ENCODE peak calls at places on chromosomes 12 and 14, in four cellular contexts. X is esophagus squamous epithelium, K is ovary, O is HFF-Myc. J is an unnamed sample.

GRCh38 chr12:11794751-11795150 is 145.3 kb downstream of the ETV6 start:
- DNase-seq in O (no peak), K (no peak), X (no peak), J (no peak)

GRCh38 chr12:52208424-52209165 is 16.8 kb upstream of the KRT80 start:
- DNase-seq in X (no peak), O (no peak), K (no peak), J (no peak)

GRCh38 chr12:131074221-131075083 is 120.7 kb downstream of the ADGRD1 start:
- DNase-seq in O (no peak), X (no peak), K (no peak), J (no peak)

GRCh38 chr12:56839489-56840442 is 76.6 kb downstream of the HSD17B6 start:
- DNase-seq in K (no peak), O (peak; percentile 24), X (no peak), J (no peak)

GRCh38 chr14:39841088-39841487 is 408.9 kb upstream of the FBXO33 start:
- DNase-seq in X (no peak), K (no peak), O (no peak), J (no peak)

GRCh38 chr12:87866602-87867292 is 162.5 kb downstream of the C12orf50 start:
- DNase-seq in K (no peak), O (peak; percentile 27), X (no peak), J (no peak)

GRCh38 chr14:76968621-76969063 is 59.9 kb downstream of the IRF2BPL start:
- DNase-seq in X (no peak), O (no peak), K (no peak), J (no peak)

GRCh38 chr14:76759589-76759988 is 1.7 kb upstream of the VASH1 start:
- DNase-seq in K (no peak), X (no peak), O (no peak), J (no peak)

GRCh38 chr14:59358105-59358504 is 107.1 kb downstream of the GPR135 start:
- DNase-seq in X (no peak), O (peak; percentile 91), K (no peak), J (no peak)

GRCh38 chr12:120468846-120469449 is 600 bp downstream of the SRSF9 start:
- DNase-seq in X (no peak), K (peak; percentile 62), O (no peak), J (no peak)

GRCh38 chr12:5166976-5167375 is 123.3 kb downstream of the KCNA5 start:
- DNase-seq in K (no peak), O (peak; percentile 99), X (no peak), J (no peak)

GRCh38 chr12:67989184-67989965 is at the start of gene IFNG-AS1:
- DNase-seq in X (no peak), O (no peak), K (no peak), J (no peak)

GRCh38 chr12:1949771-1950470 is 31.5 kb upstream of the CACNA2D4 start:
- DNase-seq in X (no peak), O (no peak), K (no peak), J (no peak)

GRCh38 chr14:99870617-99871016 is 77.4 kb downstream of the EML1 start:
- DNase-seq in O (no peak), K (no peak), X (no peak), J (no peak)

GRCh38 chr12:30622509-30622908 is 73.2 kb downstream of the IPO8 start:
- DNase-seq in K (no peak), O (no peak), X (no peak), J (no peak)

GRCh38 chr12:47748507-47748828 is 10.2 kb downstream of the RAPGEF3 start:
- DNase-seq in K (no peak), X (no peak), O (no peak), J (no peak)

GRCh38 chr12:20404576-20405346 is 36.4 kb downstream of the PDE3A start:
- DNase-seq in K (no peak), X (no peak), O (peak; percentile 6), J (no peak)

GRCh38 chr12:28936221-28936620 is 212.9 kb upstream of the FAR2 start:
- DNase-seq in X (no peak), K (no peak), O (no peak), J (no peak)

GRCh38 chr14:76786556-76786955 is 25.3 kb downstream of the VASH1 start:
- DNase-seq in X (no peak), O (no peak), K (no peak), J (no peak)

GRCh38 chr12:17992002-17992656 is 97.9 kb downstream of the RERGL start:
- DNase-seq in K (no peak), O (peak; percentile 15), X (no peak), J (peak; percentile 41)

DNA sequence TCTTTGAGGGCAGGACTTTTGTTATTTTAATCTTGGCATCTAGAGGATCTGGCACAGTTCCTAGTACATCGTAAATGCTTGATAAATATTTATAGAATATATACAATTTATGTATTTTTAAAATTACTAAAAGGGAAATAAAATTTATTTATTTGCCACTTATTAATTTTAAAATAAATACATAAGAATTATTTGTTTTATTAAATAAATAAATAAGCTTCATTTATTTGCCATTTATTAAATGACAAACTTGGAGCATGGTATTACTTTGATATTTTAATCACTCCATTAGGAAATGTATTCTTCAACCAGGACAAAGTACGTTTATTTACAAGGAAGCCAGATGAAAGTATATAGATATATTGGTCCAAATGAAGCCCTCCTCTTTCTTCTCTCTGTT is 118.7 kb upstream of the LRIG3 start:
- DNase-seq in O (no peak), K (no peak), X (no peak), J (no peak)
- TF ChIP-seq CTCF in O (no peak), K (no peak), X (no peak), J (no peak)

DNA sequence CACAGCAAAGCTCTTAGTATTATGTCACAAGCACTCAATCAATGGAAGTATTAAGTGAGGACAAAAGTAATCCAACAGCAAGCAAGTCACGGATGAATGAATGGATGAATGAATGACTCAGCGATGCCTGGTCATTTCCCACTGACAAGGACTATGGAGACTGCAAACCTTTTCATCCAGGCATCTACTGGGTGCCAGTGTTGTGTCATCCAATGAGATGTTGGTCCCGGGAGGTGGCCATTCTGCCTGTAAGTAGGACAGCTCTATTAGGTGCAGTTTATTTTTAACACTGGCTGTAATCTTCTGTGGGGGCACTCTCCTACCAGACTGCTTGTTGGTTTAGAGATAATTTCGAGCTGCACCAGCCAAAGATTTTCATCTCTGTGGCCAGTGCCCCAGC is 39.4 kb downstream of the STAB2 start:
- DNase-seq in K (no peak), X (no peak), O (no peak), J (no peak)
- TF ChIP-seq CTCF in K (no peak), X (no peak), O (no peak), J (peak; percentile 40)

DNA sequence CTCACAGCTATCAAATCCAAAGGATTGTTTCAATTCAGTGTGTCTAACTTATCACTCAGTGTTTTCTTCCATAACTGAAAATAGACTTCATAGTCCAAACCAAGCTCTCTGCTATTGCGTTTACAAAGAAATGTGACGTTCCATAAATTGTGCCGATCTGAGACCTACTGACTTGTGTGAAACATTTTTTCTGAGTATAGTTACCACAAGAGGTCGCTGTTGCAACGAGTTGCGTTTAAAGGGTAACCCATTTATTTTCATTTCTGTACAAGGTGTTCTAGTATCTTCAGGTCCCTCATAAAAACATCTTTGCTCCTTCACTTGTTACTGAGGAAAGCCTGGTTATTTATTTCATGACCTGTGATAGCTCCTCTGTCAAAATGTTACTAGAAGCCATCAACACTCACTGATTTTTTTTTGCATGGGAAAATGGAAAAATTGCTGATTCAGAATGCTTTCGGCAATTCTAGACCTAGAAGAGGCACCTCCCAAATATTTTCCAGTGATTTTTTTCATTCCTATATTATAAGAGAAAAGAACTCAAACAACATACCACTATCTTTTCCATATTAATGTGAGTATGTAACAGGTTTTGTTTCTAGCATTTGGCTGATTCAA is 60.9 kb upstream of the OR4E1 start:
- DNase-seq in O (peak; percentile 2), X (no peak), K (no peak), J (no peak)
- TF ChIP-seq CTCF in O (peak; percentile 32), X (peak; percentile 48), K (no peak), J (peak; percentile 69)

DNA sequence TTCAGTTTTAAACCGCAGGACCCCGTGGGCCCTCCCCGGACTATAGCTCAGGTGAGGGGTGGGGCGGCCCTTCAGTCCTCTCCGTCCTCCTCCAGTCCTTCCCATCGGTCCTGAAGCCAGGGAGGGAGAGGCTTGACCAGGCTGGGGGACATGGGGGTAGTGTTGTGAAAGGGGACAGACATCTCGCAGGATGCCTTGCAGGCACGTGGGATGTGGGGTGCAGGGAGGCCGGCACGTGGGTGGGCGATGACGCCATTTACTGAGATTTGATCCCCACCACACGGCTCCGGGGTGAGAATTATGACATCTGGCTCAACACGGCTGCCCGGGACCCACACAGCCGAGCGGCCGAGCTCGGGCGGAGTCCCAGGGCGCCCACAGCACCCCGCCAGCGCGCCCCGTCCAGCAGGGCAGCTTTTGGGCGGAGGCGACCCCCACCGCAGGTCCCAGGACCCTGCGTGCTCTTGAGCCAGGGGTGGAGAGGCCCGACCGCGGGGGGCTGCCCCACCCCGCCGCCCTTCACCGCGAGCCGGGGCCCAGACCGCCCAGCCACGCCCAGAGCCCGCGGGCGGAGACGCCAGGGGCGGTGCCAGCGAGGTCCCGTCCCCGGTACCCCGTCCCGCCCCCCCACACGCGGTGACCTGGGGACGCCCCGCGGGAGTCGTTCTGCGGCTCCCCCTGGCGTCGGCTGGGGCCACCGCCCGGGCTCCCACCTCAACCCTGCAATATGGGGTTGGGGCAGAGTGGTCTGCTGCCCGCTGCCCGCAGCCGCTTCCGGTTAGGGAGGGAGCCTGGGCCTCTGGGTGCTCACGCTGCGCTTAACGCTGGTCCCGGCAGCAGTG is 3.3 kb upstream of the EXOC3L4 start:
- DNase-seq in X (no peak), O (no peak), K (peak; percentile 71), J (peak; percentile 74)
- TF ChIP-seq CTCF in X (peak; percentile 55), O (peak; percentile 35), K (no peak), J (peak; percentile 71)

DNA sequence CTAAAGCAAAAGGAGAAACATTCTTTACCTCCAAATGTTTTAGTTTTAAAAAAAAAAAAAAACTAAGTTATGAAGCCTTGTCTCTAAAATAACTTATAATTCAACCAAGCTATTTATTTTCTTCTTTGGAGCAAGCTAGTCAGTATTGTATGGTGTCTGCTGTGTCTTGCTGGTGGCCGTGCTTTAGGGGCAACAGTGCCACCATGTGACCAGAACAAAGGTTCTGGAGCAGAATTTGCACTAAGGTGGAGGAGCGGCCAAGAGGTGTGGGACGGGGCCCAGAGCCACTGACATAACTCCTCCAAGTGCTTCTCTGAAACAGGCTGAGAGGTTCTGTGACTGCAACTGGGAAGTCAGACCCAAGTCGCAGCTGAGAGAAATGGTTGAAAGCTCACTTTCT is 4.5 kb downstream of the FICD start:
- DNase-seq in X (no peak), K (no peak), O (no peak), J (no peak)
- TF ChIP-seq CTCF in X (no peak), K (no peak), O (no peak), J (peak; percentile 17)

GRCh38 chr12:101597164-101597563 is 2.4 kb downstream of the MYBPC1 start:
- DNase-seq in K (no peak), O (no peak), X (no peak), J (no peak)
- TF ChIP-seq CTCF in K (no peak), O (no peak), X (no peak), J (no peak)

DNA sequence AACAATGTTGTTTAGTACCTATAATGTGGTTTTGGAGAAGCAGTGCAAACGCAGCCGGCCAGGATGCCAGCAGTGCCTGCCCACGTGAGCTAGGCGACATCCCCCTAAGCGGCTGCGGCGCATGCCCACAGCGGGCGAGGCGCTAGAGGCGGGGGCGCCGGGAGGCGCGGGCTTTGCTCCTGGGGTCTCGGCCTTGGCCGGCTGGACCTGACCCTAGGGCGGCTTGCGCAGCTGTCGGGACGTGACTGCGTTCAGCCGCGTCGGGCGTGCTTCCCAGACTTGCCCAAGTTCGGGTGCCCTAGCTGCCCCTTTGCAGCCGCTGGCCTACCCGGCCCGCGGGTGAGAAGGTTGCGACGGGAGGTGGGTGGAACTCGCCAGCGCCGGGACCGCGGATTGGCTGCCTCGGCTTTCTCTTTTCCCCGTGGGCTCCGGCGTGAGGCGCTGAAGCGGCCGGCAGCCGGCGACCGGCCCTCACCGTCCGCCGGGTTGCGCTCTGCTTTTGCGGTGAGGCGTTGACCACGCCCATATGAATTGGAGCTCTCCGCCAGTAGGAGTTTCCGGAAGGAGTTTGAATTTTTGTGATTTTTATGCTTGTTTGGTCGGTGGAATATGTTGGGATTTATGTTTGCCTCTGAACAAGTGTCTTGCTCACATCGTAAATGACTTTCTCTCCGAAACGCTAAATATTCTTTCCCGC is at the start of gene TMEM19:
- DNase-seq in X (peak; percentile 38), O (peak; percentile 67), K (peak; percentile 86), J (peak; percentile 79)
- TF ChIP-seq CTCF in X (peak; percentile 20), O (peak; percentile 17), K (no peak), J (peak; percentile 29)

J was measured in progenitor cell of endocrine pancreas.